ENCODE peak calls at places on chromosomes 7 and 10, in six cellular contexts. I is GF-D8; B is activated CD8-positive, alpha-beta memory T cell treated with anti-CD3 and anti-CD28 coated beads for 24 hours; Z is GM13977; H is posterior vena cava; O is fibroblast of the conjunctiva. P is an unnamed sample.

GRCh38 chr7:32062150-32062549 is 8.1 kb downstream of the PDE1C start:
- DNase-seq in Z (no peak), I (no peak), B (no peak), H (no peak), O (no peak), P (peak)

GRCh38 chr10:7233259-7233991 is 177.4 kb downstream of the SFMBT2 start:
- DNase-seq in H (no peak), B (no peak), O (no peak), I (peak), Z (no peak), P (no peak)

GRCh38 chr10:100509241-100509640 is 10.4 kb downstream of the SEC31B start:
- DNase-seq in Z (no peak), B (peak), I (peak), O (no peak), H (no peak), P (no peak)

GRCh38 chr7:55130554-55131198 is 111.9 kb downstream of the EGFR start:
- DNase-seq in Z (no peak), I (no peak), H (no peak), B (no peak), O (no peak), P (peak)

GRCh38 chr7:135282621-135283295 is 49.1 kb downstream of the STRA8 start:
- DNase-seq in O (no peak), H (no peak), B (no peak), Z (no peak), I (no peak), P (no peak)

GRCh38 chr10:90125966-90126600 is 424.7 kb downstream of the KIF20B start:
- DNase-seq in O (no peak), B (no peak), Z (no peak), H (no peak), I (peak), P (no peak)

GRCh38 chr7:144784943-144785342 is 50.9 kb downstream of the TPK1 start:
- DNase-seq in O (peak), I (no peak), B (no peak), H (no peak), Z (no peak), P (no peak)

GRCh38 chr10:48470893-48471805 is 133.7 kb downstream of the ARHGAP22 start:
- DNase-seq in Z (no peak), I (no peak), H (peak), B (peak), O (no peak), P (peak)

GRCh38 chr10:33103980-33104379 is 145.9 kb upstream of the ITGB1 start:
- DNase-seq in I (no peak), B (no peak), Z (no peak), H (no peak), O (no peak), P (no peak)

P was measured in ecto neural progenitor cell.